ENCODE peak calls at places on chromosomes 16 and 17, in nine cellular contexts. V is endodermal cell, D is GM23248, C is H9, E is fibroblast of lung, W is IMR-90, A is endothelial cell of umbilical vein, G is neural progenitor cell, Z is PC-3. I is an unnamed sample.

GRCh38 chr16:57131351-57131970 is 39.1 kb downstream of the CPNE2 start:
- DNase-seq in V (no peak), D (no peak), C (no peak), E (no peak), W (no peak), A (no peak), G (no peak), Z (no peak), I (no peak)

GRCh38 chr16:22284637-22285515 is 12.3 kb upstream of the POLR3E start:
- DNase-seq in V (no peak), D (peak), C (no peak), E (peak), W (peak), A (no peak), G (no peak), Z (no peak), I (no peak)

GRCh38 chr17:82300707-82301270 is 16.6 kb downstream of the CD7 start:
- DNase-seq in V (peak), D (peak), C (peak), E (peak), W (peak), A (peak), G (peak), Z (peak), I (no peak)

GRCh38 chr17:21705021-21705601 is 12.8 kb downstream of the KCNJ18 start:
- DNase-seq in V (no peak), D (no peak), C (no peak), E (no peak), W (no peak), A (no peak), G (no peak), Z (no peak), I (no peak)

GRCh38 chr16:23905027-23905426 is 69.2 kb downstream of the PRKCB start:
- DNase-seq in V (peak), D (peak), C (peak), E (peak), W (peak), A (peak), G (peak), Z (peak), I (no peak)

GRCh38 chr17:47230864-47231263 is 21.7 kb downstream of the MYL4 start:
- DNase-seq in V (no peak), D (no peak), C (no peak), E (no peak), W (no peak), A (no peak), G (no peak), Z (no peak), I (no peak)

GRCh38 chr17:40371261-40371929 is 6.9 kb upstream of the GJD3 start:
- DNase-seq in V (peak), D (no peak), C (peak), E (no peak), W (no peak), A (no peak), G (no peak), Z (no peak), I (no peak)

GRCh38 chr17:40327735-40328385 is 18.9 kb downstream of the RARA start:
- DNase-seq in V (no peak), D (peak), C (no peak), E (peak), W (no peak), A (no peak), G (no peak), Z (no peak), I (no peak)

GRCh38 chr17:2883544-2884203 is 87.4 kb downstream of the RAP1GAP2 start:
- DNase-seq in V (peak), D (peak), C (no peak), E (peak), W (peak), A (no peak), G (no peak), Z (peak), I (no peak)

GRCh38 chr17:67212231-67212630 is 32.8 kb downstream of the HELZ start:
- DNase-seq in V (no peak), D (peak), C (no peak), E (peak), W (peak), A (no peak), G (no peak), Z (no peak), I (no peak)

GRCh38 chr17:75270218-75270965 is 639 bp downstream of the MIF4GD start:
- DNase-seq in V (peak), D (peak), C (peak), E (peak), W (peak), A (peak), G (peak), Z (peak), I (no peak)

GRCh38 chr16:72467157-72467759 is 295.3 kb upstream of the PMFBP1 start:
- DNase-seq in V (peak), D (peak), C (no peak), E (peak), W (peak), A (peak), G (peak), Z (peak), I (no peak)

GRCh38 chr16:5560084-5560483 is 462.5 kb upstream of the EEF2KMT start:
- DNase-seq in V (no peak), D (peak), C (no peak), E (no peak), W (no peak), A (no peak), G (no peak), Z (peak), I (no peak)

GRCh38 chr17:69473801-69474170 is 59.3 kb downstream of the MAP2K6 start:
- DNase-seq in V (no peak), D (peak), C (no peak), E (peak), W (peak), A (no peak), G (no peak), Z (peak), I (no peak)

GRCh38 chr17:4004517-4005295 is 40.5 kb upstream of the ATP2A3 start:
- DNase-seq in V (peak), D (peak), C (peak), E (peak), W (no peak), A (peak), G (peak), Z (peak), I (no peak)

GRCh38 chr17:4007346-4008081 is 43.3 kb upstream of the ATP2A3 start:
- DNase-seq in V (no peak), D (no peak), C (no peak), E (no peak), W (no peak), A (no peak), G (no peak), Z (no peak), I (no peak)

GRCh38 chr17:4005296-4006164 is 41.3 kb upstream of the ATP2A3 start:
- DNase-seq in V (no peak), D (no peak), C (peak), E (no peak), W (no peak), A (no peak), G (no peak), Z (no peak), I (no peak)

GRCh38 chr17:4006745-4007211 is 42.5 kb upstream of the ATP2A3 start:
- DNase-seq in V (peak), D (no peak), C (no peak), E (no peak), W (no peak), A (no peak), G (no peak), Z (no peak), I (no peak)

DNA sequence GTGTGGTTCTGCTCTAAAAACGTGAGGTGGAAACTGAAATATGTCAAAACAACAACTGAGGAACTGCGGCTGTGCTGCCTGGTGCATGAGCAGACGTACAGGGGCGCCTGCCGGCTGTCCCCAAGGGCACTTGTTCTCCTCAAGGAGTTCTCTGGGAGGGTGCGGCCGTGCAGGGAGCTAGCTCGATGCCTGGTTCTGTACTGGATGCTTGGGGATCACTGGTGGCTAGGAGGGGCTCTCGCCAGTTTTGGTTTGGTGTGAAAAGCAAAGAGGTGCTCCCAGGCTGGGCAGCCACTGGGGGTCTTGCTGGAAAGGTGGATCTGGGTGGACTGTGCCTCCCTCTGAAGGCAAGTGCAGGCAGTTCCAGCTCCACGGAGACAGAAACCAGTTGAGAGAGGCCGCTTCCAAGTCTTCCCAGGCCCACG is 41.9 kb upstream of the ATP2A3 start:
- DNase-seq in V (no peak), D (no peak), C (peak), E (no peak), W (no peak), A (no peak), G (no peak), Z (no peak), I (no peak)
- H3K9ac ChIP-seq in V (no peak), D (no peak), C (no peak), E (no peak), W (no peak), A (no peak), G (no peak), Z (no peak), I (no peak)

GRCh38 chr17:9814337-9814945 is 7.4 kb downstream of the GSG1L2 start:
- DNase-seq in V (no peak), D (no peak), C (no peak), E (no peak), W (no peak), A (no peak), G (no peak), Z (no peak), I (no peak)

GRCh38 chr17:9821921-9822320 is at the start of gene GSG1L2:
- DNase-seq in V (no peak), D (no peak), C (no peak), E (no peak), W (no peak), A (no peak), G (no peak), Z (no peak), I (no peak)

GRCh38 chr17:9816472-9816871 is 5.4 kb downstream of the GSG1L2 start:
- DNase-seq in V (no peak), D (no peak), C (no peak), E (no peak), W (no peak), A (no peak), G (no peak), Z (no peak), I (no peak)

GRCh38 chr17:9817086-9817485 is 4.8 kb downstream of the GSG1L2 start:
- DNase-seq in V (peak), D (peak), C (peak), E (peak), W (peak), A (no peak), G (no peak), Z (peak), I (no peak)

GRCh38 chr17:9818760-9819159 is 3.1 kb downstream of the GSG1L2 start:
- DNase-seq in V (no peak), D (no peak), C (no peak), E (no peak), W (no peak), A (no peak), G (no peak), Z (peak), I (no peak)
- H3K9ac ChIP-seq in V (no peak), D (no peak), C (no peak), E (no peak), W (no peak), A (no peak), G (no peak), Z (no peak), I (no peak)

DNA sequence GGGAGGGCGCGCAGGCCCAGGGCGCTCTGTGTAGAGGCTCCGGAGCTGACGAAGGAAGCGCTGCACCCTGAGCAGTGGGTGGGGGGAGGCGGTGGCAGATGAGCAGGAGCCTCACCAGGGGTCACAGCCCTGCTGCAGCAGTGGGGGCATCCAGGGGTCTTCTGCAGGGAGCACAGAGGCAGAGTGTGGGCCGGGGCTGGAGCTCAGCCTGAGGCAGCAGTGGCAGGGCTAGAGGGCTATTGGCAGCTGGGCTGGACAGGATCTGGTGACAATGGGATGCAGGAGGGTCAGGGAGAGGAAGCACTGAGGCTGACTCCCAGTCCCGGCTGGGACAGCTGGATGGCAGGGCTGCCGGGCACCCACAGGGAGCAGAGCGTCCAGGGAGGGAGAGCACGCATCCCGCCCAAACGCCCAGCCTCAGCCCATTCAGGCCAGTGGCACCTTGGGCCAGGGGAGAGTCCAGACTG is 21.0 kb downstream of the KDM8 start:
- DNase-seq in V (no peak), D (no peak), C (no peak), E (no peak), W (no peak), A (no peak), G (no peak), Z (no peak), I (no peak)
- H3K9ac ChIP-seq in V (no peak), D (no peak), C (no peak), E (no peak), W (no peak), A (no peak), G (no peak), Z (no peak), I (no peak)

GRCh38 chr17:49224997-49225337 is 5.6 kb downstream of the PHOSPHO1 start:
- DNase-seq in V (no peak), D (no peak), C (no peak), E (no peak), W (no peak), A (no peak), G (no peak), Z (no peak), I (no peak)
- H3K9ac ChIP-seq in V (no peak), D (no peak), C (no peak), E (no peak), W (no peak), A (no peak), G (no peak), Z (no peak), I (no peak)

DNA sequence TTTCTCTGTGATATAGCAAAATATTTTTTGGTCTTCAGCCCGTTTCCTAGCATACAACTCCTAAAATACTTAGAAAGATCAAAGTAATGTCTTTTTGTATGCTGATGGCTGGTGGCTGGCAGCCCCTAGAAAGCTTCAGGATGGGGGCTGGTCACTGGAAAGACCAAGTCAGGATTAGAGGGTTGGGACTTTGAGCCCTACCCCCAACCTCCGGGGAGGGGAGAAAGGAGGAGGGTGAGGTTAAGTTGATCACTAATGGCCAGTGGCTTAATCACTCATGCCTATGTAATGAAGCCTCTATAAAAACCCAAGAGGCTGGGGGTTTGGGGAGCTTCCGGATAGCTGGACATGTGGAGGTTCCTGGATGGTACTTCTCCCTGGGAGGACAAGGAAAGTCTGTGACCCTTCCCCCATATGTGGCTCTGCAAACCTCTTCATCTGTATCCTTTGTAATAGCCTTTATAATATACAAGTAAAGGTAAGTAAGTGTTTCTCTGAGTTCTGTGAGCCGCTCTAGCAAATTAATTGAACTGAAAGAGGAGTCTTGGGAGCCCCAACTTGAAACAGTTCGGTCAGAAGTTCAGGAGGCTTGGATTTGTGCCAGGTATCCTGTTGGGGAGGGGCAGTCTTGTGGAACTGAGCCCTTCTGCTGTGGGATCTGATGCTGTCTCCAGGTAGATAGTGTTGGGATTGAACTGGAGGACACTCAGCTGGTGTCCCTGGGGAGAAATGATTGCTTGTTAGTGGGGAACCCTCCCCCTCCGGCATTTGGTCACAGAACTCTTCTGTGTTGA is 3.5 kb downstream of the SLC7A6 start:
- DNase-seq in V (peak), D (no peak), C (peak), E (no peak), W (no peak), A (no peak), G (peak), Z (no peak), I (no peak)
- H3K9ac ChIP-seq in V (peak), D (no peak), C (no peak), E (no peak), W (no peak), A (no peak), G (no peak), Z (no peak), I (no peak)

GRCh38 chr17:288802-289356 is 63.7 kb downstream of the RPH3AL start:
- DNase-seq in V (no peak), D (no peak), C (no peak), E (no peak), W (no peak), A (no peak), G (no peak), Z (no peak), I (no peak)

GRCh38 chr17:285751-286422 is 66.7 kb downstream of the RPH3AL start:
- DNase-seq in V (no peak), D (no peak), C (no peak), E (no peak), W (no peak), A (no peak), G (no peak), Z (no peak), I (no peak)

GRCh38 chr17:283911-284675 is 68.5 kb downstream of the RPH3AL start:
- DNase-seq in V (no peak), D (no peak), C (no peak), E (no peak), W (no peak), A (no peak), G (no peak), Z (no peak), I (no peak)

GRCh38 chr17:284676-285355 is 67.8 kb downstream of the RPH3AL start:
- DNase-seq in V (no peak), D (no peak), C (no peak), E (no peak), W (no peak), A (no peak), G (no peak), Z (no peak), I (no peak)

DNA sequence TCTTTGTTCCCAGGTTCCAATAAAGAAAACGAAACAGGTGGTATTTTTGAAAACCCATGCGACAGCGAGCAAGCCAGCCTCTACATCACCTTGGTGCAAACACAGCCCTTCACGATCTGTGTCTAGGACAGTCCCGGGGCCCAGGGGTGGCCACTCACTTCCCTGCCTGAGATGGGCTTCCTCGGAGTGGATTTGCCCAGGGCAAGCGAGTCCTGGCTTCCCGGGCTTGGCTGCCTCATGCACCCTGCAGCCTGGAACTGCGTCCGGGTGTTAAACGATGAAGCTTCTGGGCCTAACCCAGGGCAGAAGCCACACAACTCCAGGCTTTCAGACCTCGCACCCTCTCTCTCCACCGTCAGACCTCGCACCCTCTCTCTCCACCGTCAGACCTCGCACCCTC is 66.0 kb downstream of the RPH3AL start:
- DNase-seq in V (no peak), D (no peak), C (no peak), E (no peak), W (no peak), A (no peak), G (no peak), Z (no peak), I (no peak)
- H3K9ac ChIP-seq in V (no peak), D (no peak), C (no peak), E (no peak), W (no peak), A (no peak), G (no peak), Z (no peak), I (no peak)